ENCODE peak calls at places on chromosomes 5 and 9, in four cellular contexts. P is amniotic stem cell; D is mesothelial cell of epicardium; L is activated T-cell treated with anti-CD3 and anti-CD28 coated beads, Interleukin-2, amount 50 U/mL, for 72 hours. S is an unnamed sample.

GRCh38 chr5:150514708-150515211 is 6.8 kb downstream of the NDST1 start:
- DNase-seq in P (no peak), L (no peak), D (no peak), S (no peak)

GRCh38 chr5:98458726-98459125 is 314.7 kb upstream of the RGMB start:
- DNase-seq in P (no peak), L (no peak), D (no peak), S (no peak)

GRCh38 chr9:124754289-124754688 is 16.8 kb downstream of the NR6A1 start:
- DNase-seq in D (no peak), L (no peak), P (no peak), S (no peak)

GRCh38 chr9:101354143-101354764 is 30.6 kb downstream of the BAAT start:
- DNase-seq in D (no peak), P (no peak), L (no peak), S (no peak)

GRCh38 chr5:143400541-143401252 is 2.8 kb downstream of the NR3C1 start:
- DNase-seq in D (no peak), P (no peak), L (no peak), S (no peak)

GRCh38 chr5:74950836-74951515 is 84.8 kb upstream of the FAM169A start:
- DNase-seq in D (no peak), P (no peak), L (no peak), S (no peak)

GRCh38 chr9:3868466-3868865 is 342.7 kb upstream of the RFX3 start:
- DNase-seq in D (no peak), L (no peak), P (no peak), S (no peak)

GRCh38 chr9:114273461-114273881 is 49.4 kb upstream of the ORM1 start:
- DNase-seq in L (no peak), D (no peak), P (no peak), S (no peak)

GRCh38 chr5:93585054-93585751 is 2.2 kb downstream of the NR2F1 start:
- DNase-seq in P (no peak), D (no peak), L (no peak), S (no peak)

GRCh38 chr5:150266807-150267408 is 22.7 kb downstream of the CAMK2A start:
- DNase-seq in D (no peak), L (no peak), P (no peak), S (no peak)